ENCODE peak calls at places on chromosome 2, in eight cellular contexts. One of them, this sample, is unnamed.

GRCh38 chr2:72995420-72996151 is 75.9 kb downstream of the SFXN5 start:
- DNase-seq in transverse colon: no peak
- DNase-seq in A549: no peak
- DNase-seq in upper lobe of left lung: no peak
- DNase-seq in uterus: peak; percentile 9
- DNase-seq in sigmoid colon: peak; percentile 44
- DNase-seq in stomach: peak; percentile 20
- DNase-seq in GM12878: no peak
- DNase-seq in this sample: no peak

GRCh38 chr2:119489232-119489952 is 34.9 kb downstream of the SCTR start:
- DNase-seq in upper lobe of left lung: no peak
- DNase-seq in transverse colon: peak; percentile 73
- DNase-seq in A549: no peak
- DNase-seq in stomach: peak; percentile 57
- DNase-seq in uterus: no peak
- DNase-seq in sigmoid colon: no peak
- DNase-seq in GM12878: no peak
- DNase-seq in this sample: no peak

GRCh38 chr2:84302513-84303412 is 156.3 kb downstream of the SUCLG1 start:
- DNase-seq in A549: peak; percentile 61
- DNase-seq in GM12878: peak; percentile 16
- DNase-seq in upper lobe of left lung: no peak
- DNase-seq in sigmoid colon: no peak
- DNase-seq in transverse colon: peak; percentile 58
- DNase-seq in uterus: no peak
- DNase-seq in stomach: peak; percentile 34
- DNase-seq in this sample: peak; percentile 9

GRCh38 chr2:29295843-29296242 is 180.6 kb downstream of the CLIP4 start:
- DNase-seq in A549: peak; percentile 25
- DNase-seq in GM12878: no peak
- DNase-seq in stomach: no peak
- DNase-seq in upper lobe of left lung: no peak
- DNase-seq in transverse colon: no peak
- DNase-seq in sigmoid colon: no peak
- DNase-seq in uterus: no peak
- DNase-seq in this sample: no peak

GRCh38 chr2:439540-440465 is 151.9 kb upstream of the ALKAL2 start:
- DNase-seq in uterus: peak; percentile 45
- DNase-seq in GM12878: no peak
- DNase-seq in A549: no peak
- DNase-seq in sigmoid colon: no peak
- DNase-seq in stomach: no peak
- DNase-seq in transverse colon: no peak
- DNase-seq in upper lobe of left lung: peak; percentile 79
- DNase-seq in this sample: no peak

GRCh38 chr2:88857951-88858406 is 166.5 kb downstream of the RPIA start:
- DNase-seq in A549: no peak
- DNase-seq in sigmoid colon: no peak
- DNase-seq in stomach: no peak
- DNase-seq in GM12878: no peak
- DNase-seq in upper lobe of left lung: peak; percentile 6
- DNase-seq in uterus: no peak
- DNase-seq in transverse colon: peak; percentile 39
- DNase-seq in this sample: peak; percentile 9

GRCh38 chr2:164974221-164974620 is 18.9 kb upstream of the SLC38A11 start:
- DNase-seq in sigmoid colon: no peak
- DNase-seq in stomach: no peak
- DNase-seq in transverse colon: no peak
- DNase-seq in GM12878: no peak
- DNase-seq in A549: no peak
- DNase-seq in uterus: no peak
- DNase-seq in upper lobe of left lung: no peak
- DNase-seq in this sample: no peak

GRCh38 chr2:131056204-131056975 is 36.9 kb downstream of the FAM168B start:
- DNase-seq in GM12878: no peak
- DNase-seq in upper lobe of left lung: no peak
- DNase-seq in sigmoid colon: no peak
- DNase-seq in stomach: no peak
- DNase-seq in transverse colon: no peak
- DNase-seq in uterus: no peak
- DNase-seq in A549: no peak
- DNase-seq in this sample: peak; percentile 44

GRCh38 chr2:157627594-157628281 is 926 bp downstream of the ACVR1C start:
- DNase-seq in A549: no peak
- DNase-seq in transverse colon: peak; percentile 82
- DNase-seq in stomach: peak; percentile 49
- DNase-seq in GM12878: no peak
- DNase-seq in sigmoid colon: no peak
- DNase-seq in upper lobe of left lung: no peak
- DNase-seq in uterus: no peak
- DNase-seq in this sample: peak; percentile 36

GRCh38 chr2:205171541-205171940 is 510.8 kb upstream of the NRP2 start:
- DNase-seq in upper lobe of left lung: no peak
- DNase-seq in sigmoid colon: no peak
- DNase-seq in transverse colon: no peak
- DNase-seq in A549: no peak
- DNase-seq in uterus: no peak
- DNase-seq in stomach: no peak
- DNase-seq in GM12878: no peak
- DNase-seq in this sample: no peak

GRCh38 chr2:127569274-127570065 is 34.0 kb downstream of the MYO7B start:
- DNase-seq in upper lobe of left lung: no peak
- DNase-seq in stomach: no peak
- DNase-seq in A549: no peak
- DNase-seq in sigmoid colon: peak; percentile 59
- DNase-seq in uterus: no peak
- DNase-seq in GM12878: no peak
- DNase-seq in transverse colon: no peak
- DNase-seq in this sample: no peak

GRCh38 chr2:21782866-21783265 is 659.1 kb downstream of the TDRD15 start:
- DNase-seq in A549: no peak
- DNase-seq in transverse colon: no peak
- DNase-seq in uterus: no peak
- DNase-seq in sigmoid colon: no peak
- DNase-seq in GM12878: no peak
- DNase-seq in stomach: no peak
- DNase-seq in upper lobe of left lung: no peak
- DNase-seq in this sample: no peak

DNA sequence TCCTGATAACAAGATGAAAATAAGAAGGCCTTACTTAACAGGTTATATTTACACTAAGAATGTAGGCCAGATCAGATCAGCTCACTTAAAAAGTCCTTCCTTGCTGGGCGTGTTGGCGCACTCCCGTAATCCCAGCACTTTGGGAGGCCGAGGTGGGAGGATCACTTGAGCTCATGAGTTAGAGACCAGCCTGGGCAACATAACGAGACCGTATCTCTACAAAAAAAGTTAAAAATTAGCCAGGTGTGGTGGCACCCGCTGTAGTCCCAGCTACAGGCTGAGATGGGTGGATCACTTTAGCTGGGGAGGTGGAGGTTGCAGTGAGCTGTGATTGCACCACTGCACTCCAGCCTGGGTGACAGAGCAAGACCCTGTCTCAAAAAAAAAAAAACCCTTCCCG is 53.2 kb upstream of the SOS1 start:
- DNase-seq in sigmoid colon: no peak
- DNase-seq in GM12878: no peak
- DNase-seq in uterus: no peak
- DNase-seq in transverse colon: no peak
- DNase-seq in A549: no peak
- DNase-seq in upper lobe of left lung: no peak
- DNase-seq in stomach: no peak
- DNase-seq in this sample: no peak
- H3K4me1 ChIP-seq in sigmoid colon: no peaks in the 10 kb centered on the region
- H3K4me1 ChIP-seq in GM12878: no peaks in the 10 kb centered on the region
- H3K4me1 ChIP-seq in uterus: no peaks in the 10 kb centered on the region
- H3K4me1 ChIP-seq in transverse colon: no peaks in the 10 kb centered on the region
- H3K4me1 ChIP-seq in A549: no peaks in the 10 kb centered on the region
- H3K4me1 ChIP-seq in upper lobe of left lung: no peaks in the 10 kb centered on the region
- H3K4me1 ChIP-seq in stomach: no peaks in the 10 kb centered on the region
- H3K4me1 ChIP-seq in this sample: no peaks in the 10 kb centered on the region

DNA sequence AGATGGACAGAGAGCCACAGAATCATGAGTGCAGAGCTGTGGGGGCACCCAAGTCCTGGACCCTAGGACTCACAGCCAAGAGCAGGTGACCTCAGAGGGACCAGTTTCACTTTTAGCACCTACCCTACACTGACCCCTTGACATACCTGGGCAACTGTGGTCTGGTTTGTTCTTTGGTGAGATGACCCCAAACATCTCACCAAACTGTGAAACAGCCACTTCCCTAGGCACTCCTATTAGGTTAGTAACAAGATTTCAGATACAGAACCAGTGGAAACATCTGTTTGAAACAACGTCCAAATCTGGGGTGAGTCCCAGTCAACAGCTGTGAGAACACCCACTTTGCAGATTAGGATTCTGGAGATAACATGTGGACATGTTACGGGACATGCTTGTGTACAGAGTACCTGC is 1.9 kb upstream of the ZFP36L2 start:
- DNase-seq in uterus: no peak
- DNase-seq in GM12878: no peak
- DNase-seq in sigmoid colon: no peak
- DNase-seq in transverse colon: no peak
- DNase-seq in upper lobe of left lung: no peak
- DNase-seq in stomach: no peak
- DNase-seq in A549: no peak
- DNase-seq in this sample: no peak
- TF ChIP-seq POLR2A in uterus: no peak
- TF ChIP-seq POLR2A in GM12878: no peak
- TF ChIP-seq POLR2A in sigmoid colon: no peak
- TF ChIP-seq POLR2A in transverse colon: no peak
- TF ChIP-seq POLR2A in upper lobe of left lung: no peak
- TF ChIP-seq POLR2A in stomach: no peak
- TF ChIP-seq POLR2A in A549: no peak
- TF ChIP-seq POLR2A in this sample: no peak

DNA sequence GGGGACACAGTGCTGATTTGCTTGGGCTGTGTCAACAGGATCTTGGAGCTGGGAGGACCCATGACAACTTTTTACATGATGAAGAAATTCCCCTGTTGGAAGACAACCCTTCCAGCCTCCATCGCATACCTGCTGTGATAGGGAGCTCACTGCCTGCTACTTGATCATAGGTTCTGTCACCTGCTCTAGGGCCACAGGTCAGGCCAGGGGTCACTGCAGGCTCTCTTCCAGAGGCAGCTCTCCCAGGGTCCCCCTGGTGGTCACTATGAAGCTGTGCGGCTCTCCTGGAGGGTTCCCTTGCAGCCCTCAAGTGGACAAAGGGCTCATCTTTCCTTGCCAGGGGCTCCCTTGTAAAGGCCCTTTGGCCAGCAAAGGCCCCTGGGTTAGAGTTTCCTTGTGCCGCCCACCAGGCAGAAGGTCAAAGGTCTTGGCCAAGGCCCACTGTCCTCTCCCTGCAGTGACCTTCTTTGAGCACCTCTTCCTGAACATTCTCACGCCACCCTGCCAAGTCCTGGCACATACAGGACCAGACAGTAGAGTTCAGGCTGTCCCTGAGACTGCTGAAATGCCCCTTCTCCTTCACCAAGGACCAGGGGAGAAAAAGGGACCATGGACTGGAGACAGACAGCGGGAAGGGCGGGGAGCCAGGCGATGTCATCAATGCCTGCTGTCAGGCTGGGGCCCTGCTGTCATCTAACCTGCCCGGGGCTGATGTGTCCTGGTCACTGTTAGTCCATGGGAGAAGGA is 345.1 kb downstream of the DYSF start:
- DNase-seq in A549: peak; percentile 74
- DNase-seq in GM12878: no peak
- DNase-seq in transverse colon: peak; percentile 15
- DNase-seq in upper lobe of left lung: no peak
- DNase-seq in sigmoid colon: peak; percentile 57
- DNase-seq in uterus: no peak
- DNase-seq in stomach: no peak
- DNase-seq in this sample: peak; percentile 30
- H3K4me1 ChIP-seq in A549: peaks cover 9% of the 10 kb centered on the region
- H3K4me1 ChIP-seq in GM12878: no peaks in the 10 kb centered on the region
- H3K4me1 ChIP-seq in transverse colon: no peaks in the 10 kb centered on the region
- H3K4me1 ChIP-seq in upper lobe of left lung: no peaks in the 10 kb centered on the region
- H3K4me1 ChIP-seq in sigmoid colon: no peaks in the 10 kb centered on the region
- H3K4me1 ChIP-seq in uterus: no peaks in the 10 kb centered on the region
- H3K4me1 ChIP-seq in stomach: no peaks in the 10 kb centered on the region
- H3K4me1 ChIP-seq in this sample: peaks cover 7% of the 10 kb centered on the region

GRCh38 chr2:163736433-163737168 is 793 bp upstream of the FIGN start:
- DNase-seq in upper lobe of left lung: peak; percentile 83
- DNase-seq in transverse colon: peak; percentile 9
- DNase-seq in sigmoid colon: peak; percentile 75
- DNase-seq in uterus: peak; percentile 43
- DNase-seq in GM12878: no peak
- DNase-seq in A549: peak; percentile 82
- DNase-seq in stomach: no peak
- DNase-seq in this sample: peak; percentile 37
- TF ChIP-seq POLR2A in upper lobe of left lung: no peak
- TF ChIP-seq POLR2A in transverse colon: no peak
- TF ChIP-seq POLR2A in sigmoid colon: no peak
- TF ChIP-seq POLR2A in uterus: no peak
- TF ChIP-seq POLR2A in GM12878: no peak
- TF ChIP-seq POLR2A in A549: no peak
- TF ChIP-seq POLR2A in stomach: no peak
- TF ChIP-seq POLR2A in this sample: no peak

GRCh38 chr2:233430651-233431050 is 76.4 kb downstream of the DGKD start:
- DNase-seq in transverse colon: no peak
- DNase-seq in A549: no peak
- DNase-seq in uterus: no peak
- DNase-seq in upper lobe of left lung: no peak
- DNase-seq in sigmoid colon: no peak
- DNase-seq in stomach: no peak
- DNase-seq in GM12878: no peak
- DNase-seq in this sample: no peak
- H3K4me1 ChIP-seq in transverse colon: no peaks in the 10 kb centered on the region
- H3K4me1 ChIP-seq in A549: peaks cover 71% of the 10 kb centered on the region
- H3K4me1 ChIP-seq in uterus: no peaks in the 10 kb centered on the region
- H3K4me1 ChIP-seq in upper lobe of left lung: no peaks in the 10 kb centered on the region
- H3K4me1 ChIP-seq in sigmoid colon: peaks cover 6% of the 10 kb centered on the region
- H3K4me1 ChIP-seq in stomach: peaks cover 40% of the 10 kb centered on the region
- H3K4me1 ChIP-seq in GM12878: peaks cover 5% of the 10 kb centered on the region
- H3K4me1 ChIP-seq in this sample: peaks cover 14% of the 10 kb centered on the region

GRCh38 chr2:230910546-230911135 is 14.4 kb downstream of the GPR55 start:
- DNase-seq in uterus: no peak
- DNase-seq in GM12878: no peak
- DNase-seq in upper lobe of left lung: no peak
- DNase-seq in sigmoid colon: peak; percentile 42
- DNase-seq in transverse colon: peak; percentile 4
- DNase-seq in A549: no peak
- DNase-seq in stomach: no peak
- DNase-seq in this sample: no peak

GRCh38 chr2:230908094-230908594 is 16.9 kb downstream of the GPR55 start:
- DNase-seq in transverse colon: no peak
- DNase-seq in GM12878: no peak
- DNase-seq in stomach: peak; percentile 22
- DNase-seq in A549: no peak
- DNase-seq in upper lobe of left lung: no peak
- DNase-seq in uterus: peak; percentile 2
- DNase-seq in sigmoid colon: peak; percentile 49
- DNase-seq in this sample: no peak

GRCh38 chr2:230907361-230908093 is 17.5 kb downstream of the GPR55 start:
- DNase-seq in upper lobe of left lung: no peak
- DNase-seq in A549: no peak
- DNase-seq in GM12878: no peak
- DNase-seq in sigmoid colon: peak; percentile 54
- DNase-seq in uterus: peak; percentile 4
- DNase-seq in transverse colon: no peak
- DNase-seq in stomach: peak; percentile 9
- DNase-seq in this sample: no peak

GRCh38 chr2:230909841-230910545 is 15.0 kb downstream of the GPR55 start:
- DNase-seq in upper lobe of left lung: no peak
- DNase-seq in GM12878: no peak
- DNase-seq in sigmoid colon: peak; percentile 45
- DNase-seq in A549: no peak
- DNase-seq in transverse colon: peak; percentile 3
- DNase-seq in stomach: no peak
- DNase-seq in uterus: no peak
- DNase-seq in this sample: no peak

GRCh38 chr2:230908595-230909191 is 16.3 kb downstream of the GPR55 start:
- DNase-seq in stomach: peak; percentile 23
- DNase-seq in GM12878: no peak
- DNase-seq in A549: peak; percentile 33
- DNase-seq in uterus: peak; percentile 6
- DNase-seq in sigmoid colon: peak; percentile 56
- DNase-seq in upper lobe of left lung: no peak
- DNase-seq in transverse colon: peak; percentile 53
- DNase-seq in this sample: peak; percentile 44
- TF ChIP-seq POLR2A in stomach: no peak
- TF ChIP-seq POLR2A in GM12878: no peak
- TF ChIP-seq POLR2A in A549: no peak
- TF ChIP-seq POLR2A in uterus: no peak
- TF ChIP-seq POLR2A in sigmoid colon: no peak
- TF ChIP-seq POLR2A in upper lobe of left lung: no peak
- TF ChIP-seq POLR2A in transverse colon: no peak
- TF ChIP-seq POLR2A in this sample: no peak

This sample was measured in thyroid gland.